ENCODE peak calls at places on chromosomes 1 and 21, in six cellular contexts. S, D, P, X, C and M are unnamed samples.
A peak's percentile ranks its signal among the peaks of the same experiment; 100 is the strongest.

GRCh38 chr1:201385299-201385891 is 7.9 kb upstream of the TNNT2 start:
- DNase-seq in P (no peak), X (peak; percentile 61), S (peak; percentile 23), C (peak; percentile 70), D (no peak), M (peak; percentile 83)

GRCh38 chr1:245874942-245875580 is 632.0 kb downstream of the SMYD3 start:
- DNase-seq in C (no peak), P (no peak), S (no peak), D (no peak), X (peak; percentile 86), M (no peak)

GRCh38 chr1:58047265-58047858 is 499.2 kb downstream of the OMA1 start:
- DNase-seq in X (no peak), C (peak; percentile 43), S (peak; percentile 14), D (no peak), P (no peak), M (peak; percentile 57)

GRCh38 chr1:227192163-227192562 is 126.1 kb downstream of the CDC42BPA start:
- DNase-seq in D (no peak), C (no peak), S (peak; percentile 34), X (peak; percentile 66), P (peak; percentile 81), M (peak; percentile 2)

GRCh38 chr1:83929184-83929583 is 69.7 kb downstream of the TTLL7 start:
- DNase-seq in S (no peak), D (no peak), X (no peak), P (no peak), C (no peak), M (no peak)

GRCh38 chr1:51346086-51346942 is 16.0 kb upstream of the TTC39A start:
- DNase-seq in P (no peak), D (no peak), X (no peak), S (no peak), C (no peak), M (no peak)

GRCh38 chr1:213252026-213252425 is 201.0 kb downstream of the RPS6KC1 start:
- DNase-seq in C (no peak), S (no peak), X (no peak), P (no peak), D (no peak), M (no peak)

GRCh38 chr21:41186763-41187536 is 19.0 kb downstream of the BACE2 start:
- DNase-seq in S (no peak), D (no peak), X (no peak), C (no peak), P (no peak), M (no peak)

GRCh38 chr21:39208624-39209333 is 25.5 kb upstream of the PSMG1 start:
- DNase-seq in P (no peak), D (no peak), X (no peak), S (no peak), C (no peak), M (no peak)

GRCh38 chr1:45378184-45378583 is 37.9 kb upstream of the MUTYH start:
- DNase-seq in C (no peak), X (no peak), S (no peak), P (no peak), D (no peak), M (no peak)

GRCh38 chr1:225607355-225607754 is 45.6 kb downstream of the ENAH start:
- DNase-seq in S (no peak), P (no peak), C (no peak), D (no peak), X (no peak), M (no peak)

GRCh38 chr1:217907504-217907903 is 276.4 kb downstream of the SPATA17 start:
- DNase-seq in P (no peak), S (no peak), D (no peak), X (no peak), C (no peak), M (no peak)

GRCh38 chr21:46570119-46570518 is 34.8 kb downstream of the S100B start:
- DNase-seq in D (no peak), S (no peak), X (no peak), P (no peak), C (no peak), M (no peak)

GRCh38 chr1:41465741-41466140 is 18.7 kb downstream of the EDN2 start:
- DNase-seq in C (no peak), S (no peak), D (no peak), X (no peak), P (no peak), M (no peak)

GRCh38 chr21:27425574-27425973 is 458.7 kb upstream of the ADAMTS5 start:
- DNase-seq in X (no peak), C (no peak), D (no peak), S (no peak), P (no peak), M (no peak)

GRCh38 chr1:172723251-172723650 is 64.3 kb downstream of the FASLG start:
- DNase-seq in C (no peak), P (no peak), X (no peak), D (no peak), S (no peak), M (no peak)

GRCh38 chr1:3229081-3229725 is 160.2 kb downstream of the PRDM16 start:
- DNase-seq in P (no peak), X (no peak), C (no peak), S (no peak), D (no peak), M (no peak)

GRCh38 chr1:203765029-203765837 is at the start of gene LAX1:
- DNase-seq in C (peak; percentile 70), S (peak; percentile 84), D (peak; percentile 29), X (no peak), P (no peak), M (peak; percentile 69)

GRCh38 chr1:39842726-39843305 is 40.5 kb downstream of the TRIT1 start:
- DNase-seq in C (no peak), D (no peak), X (no peak), S (no peak), P (no peak), M (no peak)

GRCh38 chr21:39911792-39912191 is 44.6 kb downstream of the PCP4 start:
- DNase-seq in D (no peak), C (no peak), S (no peak), X (no peak), P (no peak), M (no peak)

GRCh38 chr1:10694274-10694632 is 102.2 kb downstream of the CASZ1 start:
- DNase-seq in P (no peak), D (no peak), C (peak; percentile 88), X (no peak), S (peak; percentile 54), M (peak; percentile 94)

GRCh38 chr1:153611024-153611352 is 1.9 kb downstream of the S100A16 start:
- DNase-seq in C (no peak), P (peak; percentile 65), D (no peak), X (no peak), S (no peak), M (no peak)

GRCh38 chr21:33348728-33349127 is 24.0 kb downstream of the IFNAR1 start:
- DNase-seq in S (no peak), C (no peak), D (no peak), X (no peak), P (no peak), M (no peak)

GRCh38 chr1:78292361-78292760 is 198.4 kb upstream of the PTGFR start:
- DNase-seq in X (no peak), C (no peak), P (no peak), S (no peak), D (no peak), M (no peak)

GRCh38 chr1:22932803-22933470 is 39.7 kb downstream of the LACTBL1 start:
- DNase-seq in X (no peak), S (no peak), D (no peak), C (peak; percentile 1), P (peak; percentile 35), M (no peak)

GRCh38 chr1:47214554-47214953 is 17.5 kb downstream of the TAL1 start:
- DNase-seq in D (no peak), P (no peak), X (no peak), S (no peak), C (no peak), M (no peak)

GRCh38 chr1:209168204-209168603 is 415.3 kb upstream of the CAMK1G start:
- DNase-seq in P (no peak), C (no peak), S (no peak), X (no peak), D (no peak), M (no peak)

GRCh38 chr1:232225336-232226131 is 404.4 kb downstream of the SIPA1L2 start:
- DNase-seq in D (no peak), C (no peak), X (no peak), P (no peak), S (no peak), M (no peak)

GRCh38 chr1:91026777-91027176 is 4.9 kb upstream of the ZNF644 start:
- DNase-seq in C (peak; percentile 17), P (no peak), S (no peak), D (no peak), X (no peak), M (no peak)

GRCh38 chr1:119093721-119094120 is 46.7 kb downstream of the WARS2 start:
- DNase-seq in X (no peak), C (no peak), S (no peak), P (no peak), D (no peak), M (no peak)

GRCh38 chr1:214520544-214521165 is 30.7 kb downstream of the PTPN14 start:
- DNase-seq in D (no peak), X (peak; percentile 15), S (no peak), P (no peak), C (no peak), M (no peak)